ENCODE peak calls at places on chromosomes 12 and 14, in ten cellular contexts. C is stimulated activated CD8-positive, alpha-beta memory T cell treated with anti-CD3 and anti-CD28 coated beads, Interleukin-12 subunit alpha, Interleukin-12 subunit beta, amount 100 ng/mL, for 4 hours; I is amniotic stem cell; J is frontal cortex; P is activated T-cell treated with anti-CD3 and anti-CD28 coated beads, Interleukin-2, amount 50 U/mL, for 72 hours; V is stimulated activated effector memory CD8-positive, alpha-beta T cell treated with anti-CD3 and anti-CD28 coated beads, Interleukin-12 subunit alpha, Interleukin-12 subunit beta, amount 100 ng/mL, for 72 hours; S is right lobe of liver; M is stimulated activated CD4-positive, alpha-beta T cell treated with anti-CD3 and anti-CD28 coated beads, Interleukin-2, amount 100 ng/mL, for 48 hours; D is posterior vena cava; T is HCEC 1CT. Z is an unnamed sample.
A peak's percentile ranks its signal among the peaks of the same experiment; 100 is the strongest.

GRCh38 chr14:85534914-85535313 is 5.0 kb downstream of the FLRT2 start:
- DNase-seq in C (no peak), I (no peak), J (no peak), P (no peak), V (no peak), S (no peak), M (no peak), D (no peak), T (peak; percentile 26), Z (no peak)

GRCh38 chr12:132277374-132277801 is 52.0 kb downstream of the GALNT9 start:
- DNase-seq in C (no peak), I (no peak), J (no peak), P (no peak), V (no peak), S (peak; percentile 39), M (no peak), D (no peak), T (no peak), Z (no peak)

GRCh38 chr12:102298022-102298421 is 100.4 kb upstream of the PMCH start:
- DNase-seq in C (no peak), I (no peak), J (no peak), P (no peak), V (no peak), S (no peak), M (no peak), D (no peak), T (no peak), Z (no peak)

GRCh38 chr14:51942971-51943370 is 46.4 kb upstream of the RTRAF start:
- DNase-seq in C (no peak), I (no peak), J (no peak), P (no peak), V (no peak), S (no peak), M (no peak), D (no peak), T (no peak), Z (no peak)

GRCh38 chr14:63682727-63683593 is 41.3 kb upstream of the WDR89 start:
- DNase-seq in C (no peak), I (no peak), J (no peak), P (no peak), V (no peak), S (no peak), M (no peak), D (no peak), T (no peak), Z (no peak)

GRCh38 chr12:55072093-55072492 is 52.3 kb downstream of the NEUROD4 start:
- DNase-seq in C (peak; percentile 41), I (no peak), J (no peak), P (peak; percentile 79), V (peak; percentile 51), S (peak; percentile 75), M (peak; percentile 67), D (no peak), T (peak; percentile 15), Z (no peak)

GRCh38 chr12:104632724-104633181 is 176.0 kb downstream of the CHST11 start:
- DNase-seq in C (no peak), I (no peak), J (no peak), P (no peak), V (peak; percentile 9), S (no peak), M (no peak), D (no peak), T (no peak), Z (no peak)

GRCh38 chr12:6288235-6288634 is 22.2 kb upstream of the PLEKHG6 start:
- DNase-seq in C (no peak), I (peak; percentile 54), J (no peak), P (no peak), V (no peak), S (no peak), M (no peak), D (peak; percentile 13), T (peak; percentile 84), Z (no peak)

GRCh38 chr14:96581902-96582640 is 79.9 kb downstream of the PAPOLA start:
- DNase-seq in C (no peak), I (no peak), J (no peak), P (no peak), V (no peak), S (no peak), M (no peak), D (peak; percentile 43), T (no peak), Z (no peak)

GRCh38 chr14:65261425-65261920 is 151.1 kb upstream of the FUT8 start:
- DNase-seq in C (no peak), I (no peak), J (no peak), P (no peak), V (no peak), S (no peak), M (no peak), D (no peak), T (peak; percentile 70), Z (no peak)

GRCh38 chr14:54200726-54201125 is 196.1 kb upstream of the CDKN3 start:
- DNase-seq in C (no peak), I (no peak), J (no peak), P (no peak), V (no peak), S (no peak), M (no peak), D (no peak), T (peak; percentile 52), Z (no peak)

GRCh38 chr12:120361506-120362208 is 7.3 kb downstream of the MSI1 start:
- DNase-seq in C (no peak), I (no peak), J (peak; percentile 86), P (peak; percentile 18), V (no peak), S (no peak), M (no peak), D (peak; percentile 85), T (peak; percentile 35), Z (no peak)

GRCh38 chr14:55272415-55272786 is 1.2 kb downstream of the FBXO34 start:
- DNase-seq in C (no peak), I (no peak), J (no peak), P (no peak), V (no peak), S (no peak), M (no peak), D (no peak), T (no peak), Z (no peak)

GRCh38 chr14:31336646-31337045 is 83.7 kb downstream of the HEATR5A start:
- DNase-seq in C (no peak), I (no peak), J (no peak), P (no peak), V (no peak), S (no peak), M (no peak), D (no peak), T (peak; percentile 87), Z (no peak)

GRCh38 chr14:67417633-67418032 is 5.7 kb upstream of the PLEK2 start:
- DNase-seq in C (no peak), I (no peak), J (no peak), P (no peak), V (no peak), S (no peak), M (no peak), D (peak; percentile 9), T (no peak), Z (no peak)

GRCh38 chr12:43306066-43306465 is 245.9 kb downstream of the ADAMTS20 start:
- DNase-seq in C (no peak), I (peak; percentile 36), J (no peak), P (no peak), V (no peak), S (no peak), M (no peak), D (no peak), T (peak; percentile 98), Z (peak; percentile 50)

GRCh38 chr14:60002819-60003492 is 83.0 kb downstream of the LRRC9 start:
- DNase-seq in C (no peak), I (no peak), J (no peak), P (no peak), V (no peak), S (peak; percentile 85), M (no peak), D (no peak), T (no peak), Z (no peak)

GRCh38 chr12:42985506-42985905 is 396.0 kb upstream of the PRICKLE1 start:
- DNase-seq in C (no peak), I (no peak), J (no peak), P (no peak), V (no peak), S (no peak), M (no peak), D (no peak), T (no peak), Z (no peak)

GRCh38 chr14:73991097-73991496 is 28.0 kb downstream of the ENTPD5 start:
- DNase-seq in C (no peak), I (no peak), J (no peak), P (no peak), V (no peak), S (no peak), M (no peak), D (no peak), T (no peak), Z (no peak)

GRCh38 chr12:121711925-121712461 is 559 bp upstream of the TMEM120B start:
- DNase-seq in C (peak; percentile 10), I (no peak), J (peak; percentile 36), P (peak; percentile 17), V (no peak), S (peak; percentile 65), M (no peak), D (no peak), T (peak; percentile 20), Z (no peak)

GRCh38 chr12:68331500-68331868 is 678 bp downstream of the MDM1 start:
- DNase-seq in C (no peak), I (no peak), J (no peak), P (peak; percentile 39), V (no peak), S (no peak), M (no peak), D (no peak), T (no peak), Z (no peak)

GRCh38 chr12:104498211-104498801 is 41.6 kb downstream of the CHST11 start:
- DNase-seq in C (no peak), I (no peak), J (no peak), P (peak; percentile 36), V (no peak), S (no peak), M (no peak), D (no peak), T (no peak), Z (no peak)

GRCh38 chr14:24092960-24093900 is 881 bp upstream of the PCK2 start:
- DNase-seq in C (no peak), I (no peak), J (no peak), P (no peak), V (no peak), S (no peak), M (no peak), D (no peak), T (no peak), Z (no peak)

GRCh38 chr12:2893007-2893406 is 2.3 kb downstream of the TULP3 start:
- DNase-seq in C (no peak), I (peak; percentile 68), J (no peak), P (no peak), V (no peak), S (no peak), M (no peak), D (no peak), T (peak; percentile 90), Z (no peak)

GRCh38 chr12:3928538-3929220 is 55.5 kb upstream of the PARP11 start:
- DNase-seq in C (no peak), I (no peak), J (no peak), P (no peak), V (no peak), S (no peak), M (no peak), D (no peak), T (no peak), Z (no peak)

GRCh38 chr14:22303589-22304195 is 285.3 kb downstream of the DAD1 start:
- DNase-seq in C (no peak), I (no peak), J (no peak), P (no peak), V (no peak), S (no peak), M (no peak), D (no peak), T (peak; percentile 31), Z (no peak)

GRCh38 chr12:69534389-69534822 is 50.9 kb upstream of the CCT2 start:
- DNase-seq in C (no peak), I (peak; percentile 94), J (no peak), P (peak; percentile 61), V (no peak), S (no peak), M (peak; percentile 13), D (no peak), T (peak; percentile 99), Z (peak; percentile 66)

GRCh38 chr12:76878899-76879709 is at the start of gene CSRP2:
- DNase-seq in C (peak; percentile 27), I (peak; percentile 83), J (peak; percentile 87), P (peak; percentile 72), V (peak; percentile 49), S (peak; percentile 96), M (peak; percentile 60), D (peak; percentile 96), T (peak; percentile 82), Z (peak; percentile 85)